ENCODE peak calls at places on chromosomes 16 and 17, in nine cellular contexts. One of them, this sample, is unnamed.

GRCh38 chr16:82138478-82139285 is 31.3 kb downstream of the MPHOSPH6 start:
- DNase-seq in foreskin fibroblast: no peak
- DNase-seq in ACHN: peak
- DNase-seq in HuH-7.5: no peak
- DNase-seq in fibroblast of pulmonary artery: no peak
- DNase-seq in activated naive CD4-positive, alpha-beta T cell: no peak
- DNase-seq in stimulated activated CD4-positive, alpha-beta T cell treated with anti-CD3 and anti-CD28 coated beads, Interleukin-4, amount 100 ng/mL, for 4 hours: no peak
- DNase-seq in NCI-H2081: no peak
- DNase-seq in EH: no peak
- DNase-seq in this sample: no peak

GRCh38 chr16:80806957-80807356 is 2.6 kb upstream of the CDYL2 start:
- DNase-seq in activated naive CD4-positive, alpha-beta T cell: peak
- DNase-seq in HuH-7.5: no peak
- DNase-seq in stimulated activated CD4-positive, alpha-beta T cell treated with anti-CD3 and anti-CD28 coated beads, Interleukin-4, amount 100 ng/mL, for 4 hours: peak
- DNase-seq in NCI-H2081: no peak
- DNase-seq in EH: peak
- DNase-seq in foreskin fibroblast: peak
- DNase-seq in fibroblast of pulmonary artery: peak
- DNase-seq in ACHN: peak
- DNase-seq in this sample: no peak

GRCh38 chr16:27102701-27103575 is 36.2 kb downstream of the C16orf82 start:
- DNase-seq in NCI-H2081: no peak
- DNase-seq in EH: no peak
- DNase-seq in fibroblast of pulmonary artery: no peak
- DNase-seq in foreskin fibroblast: no peak
- DNase-seq in stimulated activated CD4-positive, alpha-beta T cell treated with anti-CD3 and anti-CD28 coated beads, Interleukin-4, amount 100 ng/mL, for 4 hours: no peak
- DNase-seq in activated naive CD4-positive, alpha-beta T cell: no peak
- DNase-seq in ACHN: no peak
- DNase-seq in HuH-7.5: no peak
- DNase-seq in this sample: peak

GRCh38 chr17:73228748-73229236 is 32.9 kb downstream of the CPSF4L start:
- DNase-seq in HuH-7.5: no peak
- DNase-seq in stimulated activated CD4-positive, alpha-beta T cell treated with anti-CD3 and anti-CD28 coated beads, Interleukin-4, amount 100 ng/mL, for 4 hours: peak
- DNase-seq in ACHN: peak
- DNase-seq in activated naive CD4-positive, alpha-beta T cell: no peak
- DNase-seq in foreskin fibroblast: peak
- DNase-seq in EH: peak
- DNase-seq in NCI-H2081: peak
- DNase-seq in fibroblast of pulmonary artery: peak
- DNase-seq in this sample: peak

GRCh38 chr17:78618264-78619066 is 41.3 kb upstream of the DNAH17 start:
- DNase-seq in fibroblast of pulmonary artery: no peak
- DNase-seq in foreskin fibroblast: no peak
- DNase-seq in activated naive CD4-positive, alpha-beta T cell: no peak
- DNase-seq in EH: no peak
- DNase-seq in HuH-7.5: no peak
- DNase-seq in NCI-H2081: no peak
- DNase-seq in stimulated activated CD4-positive, alpha-beta T cell treated with anti-CD3 and anti-CD28 coated beads, Interleukin-4, amount 100 ng/mL, for 4 hours: no peak
- DNase-seq in ACHN: no peak
- DNase-seq in this sample: no peak

GRCh38 chr16:81486555-81487061 is 42.0 kb downstream of the CMIP start:
- DNase-seq in stimulated activated CD4-positive, alpha-beta T cell treated with anti-CD3 and anti-CD28 coated beads, Interleukin-4, amount 100 ng/mL, for 4 hours: no peak
- DNase-seq in activated naive CD4-positive, alpha-beta T cell: no peak
- DNase-seq in foreskin fibroblast: peak
- DNase-seq in EH: peak
- DNase-seq in ACHN: no peak
- DNase-seq in fibroblast of pulmonary artery: peak
- DNase-seq in NCI-H2081: no peak
- DNase-seq in HuH-7.5: no peak
- DNase-seq in this sample: no peak

GRCh38 chr16:15509593-15510520 is 75.5 kb downstream of the BMERB1 start:
- DNase-seq in activated naive CD4-positive, alpha-beta T cell: no peak
- DNase-seq in NCI-H2081: no peak
- DNase-seq in EH: peak
- DNase-seq in fibroblast of pulmonary artery: peak
- DNase-seq in foreskin fibroblast: peak
- DNase-seq in HuH-7.5: no peak
- DNase-seq in ACHN: peak
- DNase-seq in stimulated activated CD4-positive, alpha-beta T cell treated with anti-CD3 and anti-CD28 coated beads, Interleukin-4, amount 100 ng/mL, for 4 hours: no peak
- DNase-seq in this sample: no peak

GRCh38 chr17:32323784-32324590 is 18.0 kb downstream of the C17orf75 start:
- DNase-seq in ACHN: peak
- DNase-seq in HuH-7.5: no peak
- DNase-seq in fibroblast of pulmonary artery: no peak
- DNase-seq in NCI-H2081: peak
- DNase-seq in activated naive CD4-positive, alpha-beta T cell: no peak
- DNase-seq in foreskin fibroblast: peak
- DNase-seq in stimulated activated CD4-positive, alpha-beta T cell treated with anti-CD3 and anti-CD28 coated beads, Interleukin-4, amount 100 ng/mL, for 4 hours: peak
- DNase-seq in EH: peak
- DNase-seq in this sample: no peak

GRCh38 chr17:43456661-43457361 is 27.0 kb upstream of the DHX8 start:
- DNase-seq in foreskin fibroblast: peak
- DNase-seq in ACHN: no peak
- DNase-seq in HuH-7.5: peak
- DNase-seq in activated naive CD4-positive, alpha-beta T cell: no peak
- DNase-seq in fibroblast of pulmonary artery: no peak
- DNase-seq in stimulated activated CD4-positive, alpha-beta T cell treated with anti-CD3 and anti-CD28 coated beads, Interleukin-4, amount 100 ng/mL, for 4 hours: no peak
- DNase-seq in EH: peak
- DNase-seq in NCI-H2081: peak
- DNase-seq in this sample: no peak